ENCODE peak calls at places on chromosomes 5 and 9, in ten cellular contexts. One of them, this sample, is unnamed.

GRCh38 chr5:17061973-17062470 is 125.9 kb upstream of the MYO10 start:
- DNase-seq in NCI-H2081 treated with DMSO at 0.1 percent for 48 hours: no peak
- DNase-seq in Right ventricle myocardium inferior: no peak
- DNase-seq in mucosa of gallbladder: no peak
- DNase-seq in stimulated activated CD8-positive, alpha-beta memory T cell treated with anti-CD3 and anti-CD28 coated beads, Interleukin-7, amount 100 ng/mL, for 24 hours: no peak
- DNase-seq in EH: no peak
- DNase-seq in right cardiac atrium: peak
- DNase-seq in ACHN: no peak
- DNase-seq in EL: no peak
- DNase-seq in amniotic stem cell: no peak
- DNase-seq in this sample: no peak

GRCh38 chr9:4555251-4555650 is 65.0 kb downstream of the SLC1A1 start:
- DNase-seq in EL: peak
- DNase-seq in amniotic stem cell: no peak
- DNase-seq in ACHN: no peak
- DNase-seq in NCI-H2081 treated with DMSO at 0.1 percent for 48 hours: no peak
- DNase-seq in right cardiac atrium: no peak
- DNase-seq in mucosa of gallbladder: no peak
- DNase-seq in Right ventricle myocardium inferior: no peak
- DNase-seq in EH: peak
- DNase-seq in stimulated activated CD8-positive, alpha-beta memory T cell treated with anti-CD3 and anti-CD28 coated beads, Interleukin-7, amount 100 ng/mL, for 24 hours: no peak
- DNase-seq in this sample: peak

GRCh38 chr5:113059232-113059805 is 82.7 kb downstream of the DCP2 start:
- DNase-seq in EH: peak
- DNase-seq in mucosa of gallbladder: no peak
- DNase-seq in ACHN: peak
- DNase-seq in right cardiac atrium: peak
- DNase-seq in NCI-H2081 treated with DMSO at 0.1 percent for 48 hours: no peak
- DNase-seq in amniotic stem cell: no peak
- DNase-seq in stimulated activated CD8-positive, alpha-beta memory T cell treated with anti-CD3 and anti-CD28 coated beads, Interleukin-7, amount 100 ng/mL, for 24 hours: no peak
- DNase-seq in EL: peak
- DNase-seq in Right ventricle myocardium inferior: no peak
- DNase-seq in this sample: peak

GRCh38 chr5:132008961-132009680 is 2.3 kb downstream of the ACSL6 start:
- DNase-seq in ACHN: no peak
- DNase-seq in mucosa of gallbladder: no peak
- DNase-seq in EL: no peak
- DNase-seq in Right ventricle myocardium inferior: no peak
- DNase-seq in right cardiac atrium: no peak
- DNase-seq in amniotic stem cell: no peak
- DNase-seq in EH: no peak
- DNase-seq in stimulated activated CD8-positive, alpha-beta memory T cell treated with anti-CD3 and anti-CD28 coated beads, Interleukin-7, amount 100 ng/mL, for 24 hours: no peak
- DNase-seq in NCI-H2081 treated with DMSO at 0.1 percent for 48 hours: no peak
- DNase-seq in this sample: no peak

GRCh38 chr5:77492653-77493000 is 511 bp upstream of the WDR41 start:
- DNase-seq in EH: no peak
- DNase-seq in EL: no peak
- DNase-seq in amniotic stem cell: no peak
- DNase-seq in NCI-H2081 treated with DMSO at 0.1 percent for 48 hours: no peak
- DNase-seq in Right ventricle myocardium inferior: no peak
- DNase-seq in right cardiac atrium: no peak
- DNase-seq in mucosa of gallbladder: no peak
- DNase-seq in ACHN: no peak
- DNase-seq in stimulated activated CD8-positive, alpha-beta memory T cell treated with anti-CD3 and anti-CD28 coated beads, Interleukin-7, amount 100 ng/mL, for 24 hours: no peak
- DNase-seq in this sample: no peak

GRCh38 chr5:9515451-9515850 is 30.4 kb downstream of the SEMA5A start:
- DNase-seq in EL: no peak
- DNase-seq in EH: no peak
- DNase-seq in Right ventricle myocardium inferior: no peak
- DNase-seq in NCI-H2081 treated with DMSO at 0.1 percent for 48 hours: no peak
- DNase-seq in stimulated activated CD8-positive, alpha-beta memory T cell treated with anti-CD3 and anti-CD28 coated beads, Interleukin-7, amount 100 ng/mL, for 24 hours: no peak
- DNase-seq in mucosa of gallbladder: no peak
- DNase-seq in amniotic stem cell: no peak
- DNase-seq in right cardiac atrium: no peak
- DNase-seq in ACHN: no peak
- DNase-seq in this sample: no peak

GRCh38 chr5:606526-607399 is 5.4 kb upstream of the CEP72 start:
- DNase-seq in ACHN: no peak
- DNase-seq in Right ventricle myocardium inferior: no peak
- DNase-seq in mucosa of gallbladder: no peak
- DNase-seq in right cardiac atrium: no peak
- DNase-seq in stimulated activated CD8-positive, alpha-beta memory T cell treated with anti-CD3 and anti-CD28 coated beads, Interleukin-7, amount 100 ng/mL, for 24 hours: no peak
- DNase-seq in amniotic stem cell: no peak
- DNase-seq in NCI-H2081 treated with DMSO at 0.1 percent for 48 hours: no peak
- DNase-seq in EL: no peak
- DNase-seq in EH: no peak
- DNase-seq in this sample: no peak

GRCh38 chr5:72622152-72622760 is 115.0 kb upstream of the ZNF366 start:
- DNase-seq in Right ventricle myocardium inferior: no peak
- DNase-seq in EL: no peak
- DNase-seq in EH: peak
- DNase-seq in mucosa of gallbladder: no peak
- DNase-seq in ACHN: no peak
- DNase-seq in stimulated activated CD8-positive, alpha-beta memory T cell treated with anti-CD3 and anti-CD28 coated beads, Interleukin-7, amount 100 ng/mL, for 24 hours: no peak
- DNase-seq in right cardiac atrium: no peak
- DNase-seq in NCI-H2081 treated with DMSO at 0.1 percent for 48 hours: no peak
- DNase-seq in amniotic stem cell: no peak
- DNase-seq in this sample: no peak